ENCODE peak calls at places on chromosomes 4 and X, in four cellular contexts. Z is Panc1, B is B cell, J is AG04450. N is an unnamed sample.

GRCh38 chr4:184750926-184751584 is 17.2 kb upstream of the CENPU start:
- DNase-seq in Z (no peak), B (no peak), J (no peak), N (no peak)

GRCh38 chr4:151538963-151539362 is 130.0 kb downstream of the FHIP1A start:
- DNase-seq in Z (no peak), B (no peak), J (no peak), N (no peak)

GRCh38 chr4:156512622-156513021 is 459.0 kb downstream of the PDGFC start:
- DNase-seq in Z (no peak), B (no peak), J (no peak), N (peak; percentile 43)

GRCh38 chrX:19094654-19095053 is 27.6 kb downstream of the ADGRG2 start:
- DNase-seq in Z (no peak), B (no peak), J (no peak), N (no peak)

GRCh38 chrX:19372170-19373033 is 28.7 kb downstream of the PDHA1 start:
- DNase-seq in Z (no peak), B (peak; percentile 71), J (peak; percentile 24), N (peak; percentile 26)

GRCh38 chr4:25797136-25797535 is 65.7 kb downstream of the SEL1L3 start:
- DNase-seq in Z (no peak), B (no peak), J (no peak), N (no peak)

GRCh38 chr4:185204238-185204910 is 574 bp upstream of the CFAP97 start:
- DNase-seq in Z (no peak), B (no peak), J (no peak), N (no peak)

GRCh38 chrX:115560978-115561604 is at the start of gene PLS3:
- DNase-seq in Z (no peak), B (no peak), J (peak; percentile 60), N (peak; percentile 53)

GRCh38 chrX:13463608-13464007 is 105.8 kb upstream of the EGFL6 start:
- DNase-seq in Z (no peak), B (no peak), J (peak; percentile 90), N (peak; percentile 1)

GRCh38 chr4:178448372-178449040 is 1006.3 kb upstream of the AGA start:
- DNase-seq in Z (no peak), B (no peak), J (no peak), N (no peak)

GRCh38 chr4:71689822-71690221 is 94.1 kb downstream of the GC start:
- DNase-seq in Z (no peak), B (no peak), J (no peak), N (no peak)

GRCh38 chr4:110527156-110527555 is 51.2 kb downstream of the ENPEP start:
- DNase-seq in Z (no peak), B (no peak), J (no peak), N (no peak)

GRCh38 chr4:63693321-63693720 is 715.9 kb downstream of the TECRL start:
- DNase-seq in Z (no peak), B (no peak), J (no peak), N (no peak)

GRCh38 chrX:153638041-153638371 is 9.0 kb upstream of the DUSP9 start:
- DNase-seq in Z (no peak), B (no peak), J (no peak), N (no peak)

GRCh38 chr4:182448281-182449151 is 205.3 kb downstream of the TENM3 start:
- DNase-seq in Z (no peak), B (peak; percentile 66), J (peak; percentile 85), N (peak; percentile 88)

GRCh38 chr4:76354517-76355473 is 48.3 kb downstream of the STBD1 start:
- DNase-seq in Z (no peak), B (no peak), J (no peak), N (no peak)

GRCh38 chr4:40349561-40350198 is 14.5 kb downstream of the CHRNA9 start:
- DNase-seq in Z (no peak), B (no peak), J (no peak), N (no peak)

GRCh38 chrX:21158678-21159077 is 215.5 kb upstream of the CNKSR2 start:
- DNase-seq in Z (no peak), B (no peak), J (no peak), N (no peak)

GRCh38 chr4:90503677-90504076 is 376.5 kb downstream of the CCSER1 start:
- DNase-seq in Z (no peak), B (no peak), J (no peak), N (no peak)

GRCh38 chrX:24395775-24396174 is 35.3 kb downstream of the SUPT20HL1 start:
- DNase-seq in Z (peak; percentile 28), B (peak; percentile 37), J (peak; percentile 47), N (peak; percentile 68)
- TF ChIP-seq CTCF in Z (peak; percentile 73), B (peak; percentile 76), J (peak; percentile 71), N (peak; percentile 70)

GRCh38 chr4:102610007-102610406 is 108.8 kb downstream of the NFKB1 start:
- DNase-seq in Z (no peak), B (no peak), J (no peak), N (no peak)
- TF ChIP-seq CTCF in Z (peak; percentile 44), B (no peak), J (peak; percentile 44), N (peak; percentile 56)

GRCh38 chr4:135281230-135281629 is 1079.6 kb upstream of the PABPC4L start:
- DNase-seq in Z (no peak), B (no peak), J (no peak), N (peak; percentile 24)
- TF ChIP-seq CTCF in Z (no peak), B (no peak), J (no peak), N (no peak)

DNA sequence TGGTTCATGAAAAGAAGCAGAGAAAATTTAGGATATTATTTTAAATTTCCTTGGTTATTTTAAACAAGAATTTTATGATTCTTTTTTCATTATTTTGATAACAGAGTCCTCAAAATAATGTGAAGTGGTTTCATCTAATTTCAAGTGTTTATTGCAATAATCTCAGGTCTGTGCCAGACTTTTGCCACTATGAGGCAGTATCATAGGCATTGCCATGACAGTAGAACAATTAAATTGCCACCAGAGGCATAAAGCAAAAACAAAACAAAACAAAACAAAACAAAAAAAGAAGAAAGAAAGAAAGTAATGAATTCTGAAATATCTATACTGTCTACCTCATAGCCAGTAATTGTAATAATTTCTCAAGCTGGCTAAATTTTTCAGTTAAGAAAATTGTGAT is 739.2 kb downstream of the KCTD8 start:
- DNase-seq in Z (no peak), B (no peak), J (no peak), N (no peak)
- TF ChIP-seq CTCF in Z (no peak), B (no peak), J (no peak), N (no peak)

DNA sequence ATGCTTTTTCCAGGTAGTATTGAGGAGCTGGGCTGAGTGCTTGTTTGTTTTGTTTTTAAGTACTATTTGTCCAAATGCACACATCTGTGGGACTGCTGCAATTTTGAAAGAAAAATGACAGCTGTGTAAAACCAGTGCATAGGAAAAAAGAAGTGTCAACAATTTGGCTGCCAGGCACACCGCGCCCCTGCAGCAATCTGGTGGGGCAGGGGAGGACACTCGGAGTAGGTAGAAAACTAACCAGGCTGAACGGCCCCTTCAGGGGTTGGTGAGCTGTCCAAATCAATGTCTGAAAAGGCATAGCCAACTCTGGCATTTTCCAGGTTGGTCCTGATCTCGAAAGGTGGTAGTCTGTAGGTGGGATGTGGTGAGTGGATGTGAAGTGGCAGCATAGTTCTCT is 1.1 kb downstream of the LDOC1 start:
- DNase-seq in Z (no peak), B (no peak), J (no peak), N (no peak)
- TF ChIP-seq CTCF in Z (no peak), B (no peak), J (no peak), N (no peak)

GRCh38 chrX:30586516-30586915 is 8.9 kb upstream of the TASL start:
- DNase-seq in Z (no peak), B (no peak), J (no peak), N (no peak)
- TF ChIP-seq CTCF in Z (no peak), B (no peak), J (no peak), N (no peak)

GRCh38 chr4:180462116-180462515 is 1781.1 kb upstream of the TENM3 start:
- DNase-seq in Z (no peak), B (no peak), J (no peak), N (no peak)

GRCh38 chr4:180455226-180455625 is 1788.0 kb upstream of the TENM3 start:
- DNase-seq in Z (no peak), B (no peak), J (no peak), N (no peak)

DNA sequence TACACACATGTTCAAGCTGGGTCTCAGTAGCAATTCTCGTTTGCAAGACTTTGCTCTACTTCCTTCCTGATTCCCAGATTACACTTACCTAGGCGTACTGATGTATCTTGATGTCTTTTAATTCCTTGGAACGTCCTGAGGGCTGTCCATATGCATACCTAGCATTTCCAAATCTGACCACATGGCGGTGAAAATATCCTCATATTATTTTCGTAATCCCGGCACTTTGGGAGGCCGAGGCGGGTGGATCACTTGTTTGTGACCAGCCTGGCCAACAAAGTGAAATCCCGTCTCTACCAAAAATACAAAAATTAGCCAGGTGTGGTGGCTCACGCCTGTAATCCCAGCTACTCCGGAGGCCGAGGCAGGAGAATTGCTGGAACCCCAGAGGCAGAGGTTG is 1786.3 kb upstream of the TENM3 start:
- DNase-seq in Z (no peak), B (no peak), J (no peak), N (no peak)
- TF ChIP-seq CTCF in Z (no peak), B (no peak), J (peak; percentile 27), N (peak; percentile 10)